ENCODE peak calls at places on chromosomes 11 and 22, in ten cellular contexts. D is suprapubic skin; E is right cardiac atrium; R is AG08395; X is NK-92 treated with Interleukin-12 subunit alpha and Interleukin-12 subunit beta, amount 100 ng/mL, for 24 hours; Y is amygdala; L is kidney; M is globus pallidus; Q is NCI-H748 treated with DMSO at 0.1 percent for 48 hours; N is COR-L47. K is an unnamed sample.

GRCh38 chr22:29093501-29093921 is 20.7 kb downstream of the KREMEN1 start:
- DNase-seq in D (no peak), E (peak), R (peak), X (no peak), Y (no peak), L (peak), M (no peak), Q (no peak), N (no peak), K (peak)

GRCh38 chr11:64870176-64870892 is 8.1 kb downstream of the EHD1 start:
- DNase-seq in D (no peak), E (peak), R (peak), X (no peak), Y (no peak), L (no peak), M (no peak), Q (no peak), N (no peak), K (peak)

GRCh38 chr11:126466288-126467045 is 111.0 kb downstream of the ST3GAL4 start:
- DNase-seq in D (no peak), E (no peak), R (no peak), X (no peak), Y (no peak), L (no peak), M (no peak), Q (no peak), N (no peak), K (no peak)

GRCh38 chr11:85279267-85279666 is 347.9 kb downstream of the DLG2 start:
- DNase-seq in D (no peak), E (no peak), R (no peak), X (no peak), Y (no peak), L (no peak), M (no peak), Q (no peak), N (no peak), K (no peak)

GRCh38 chr11:89521294-89521693 is 30.1 kb upstream of the NOX4 start:
- DNase-seq in D (no peak), E (no peak), R (no peak), X (no peak), Y (no peak), L (no peak), M (no peak), Q (no peak), N (no peak), K (peak)

GRCh38 chr22:30877662-30878515 is 90.7 kb downstream of the MORC2 start:
- DNase-seq in D (no peak), E (no peak), R (no peak), X (no peak), Y (no peak), L (peak), M (peak), Q (no peak), N (no peak), K (no peak)

GRCh38 chr11:96242191-96242845 is 100.7 kb downstream of the MAML2 start:
- DNase-seq in D (no peak), E (no peak), R (no peak), X (no peak), Y (no peak), L (no peak), M (no peak), Q (no peak), N (no peak), K (peak)

GRCh38 chr11:35035894-35036408 is 103.0 kb upstream of the CD44 start:
- DNase-seq in D (no peak), E (no peak), R (peak), X (no peak), Y (no peak), L (no peak), M (no peak), Q (no peak), N (no peak), K (peak)

GRCh38 chr22:27224485-27225364 is 567.3 kb downstream of the MIAT start:
- DNase-seq in D (no peak), E (peak), R (peak), X (no peak), Y (no peak), L (no peak), M (no peak), Q (no peak), N (no peak), K (no peak)

GRCh38 chr11:70501026-70501901 is 102.9 kb downstream of the CTTN start:
- DNase-seq in D (no peak), E (peak), R (no peak), X (no peak), Y (peak), L (peak), M (peak), Q (no peak), N (peak), K (no peak)

GRCh38 chr22:46536559-46537220 is 730 bp downstream of the CELSR1 start:
- DNase-seq in D (no peak), E (no peak), R (no peak), X (no peak), Y (no peak), L (no peak), M (no peak), Q (no peak), N (no peak), K (no peak)

GRCh38 chr11:1574256-1575242 is 2.5 kb upstream of the DUSP8 start:
- DNase-seq in D (no peak), E (peak), R (peak), X (no peak), Y (peak), L (peak), M (peak), Q (peak), N (peak), K (peak)

GRCh38 chr22:32132126-32132525 is 27.0 kb downstream of the C22orf42 start:
- DNase-seq in D (no peak), E (no peak), R (no peak), X (no peak), Y (no peak), L (no peak), M (no peak), Q (no peak), N (no peak), K (no peak)

GRCh38 chr11:36122715-36123114 is 166.5 kb downstream of the COMMD9 start:
- DNase-seq in D (no peak), E (no peak), R (no peak), X (no peak), Y (no peak), L (no peak), M (no peak), Q (no peak), N (no peak), K (no peak)

GRCh38 chr11:80758787-80759186 is 1318.0 kb upstream of the TENM4 start:
- DNase-seq in D (no peak), E (no peak), R (no peak), X (no peak), Y (no peak), L (no peak), M (no peak), Q (no peak), N (no peak), K (no peak)

GRCh38 chr11:73889019-73889418 is 12.2 kb downstream of the PAAF1 start:
- DNase-seq in D (no peak), E (no peak), R (no peak), X (no peak), Y (no peak), L (no peak), M (no peak), Q (no peak), N (no peak), K (peak)

GRCh38 chr11:72762641-72763304 is 10.6 kb upstream of the ARAP1 start:
- DNase-seq in D (no peak), E (no peak), R (no peak), X (no peak), Y (no peak), L (no peak), M (no peak), Q (no peak), N (no peak), K (no peak)

GRCh38 chr11:46826310-46827044 is 19.6 kb downstream of the CKAP5 start:
- DNase-seq in D (peak), E (peak), R (peak), X (no peak), Y (peak), L (peak), M (peak), Q (peak), N (peak), K (peak)

GRCh38 chr22:46454910-46455269 is 82.5 kb downstream of the CELSR1 start:
- DNase-seq in D (no peak), E (no peak), R (no peak), X (no peak), Y (no peak), L (no peak), M (no peak), Q (no peak), N (no peak), K (peak)

GRCh38 chr11:104570088-104570701 is 328.1 kb downstream of the CASP12 start:
- DNase-seq in D (no peak), E (no peak), R (no peak), X (no peak), Y (no peak), L (no peak), M (no peak), Q (no peak), N (no peak), K (peak)

GRCh38 chr22:31279327-31279669 is 13.0 kb downstream of the PIK3IP1 start:
- DNase-seq in D (peak), E (no peak), R (no peak), X (no peak), Y (no peak), L (no peak), M (no peak), Q (no peak), N (no peak), K (no peak)

GRCh38 chr11:120869097-120869496 is 154.8 kb upstream of the TBCEL start:
- DNase-seq in D (no peak), E (no peak), R (no peak), X (no peak), Y (no peak), L (no peak), M (no peak), Q (no peak), N (no peak), K (no peak)

GRCh38 chr22:48702573-48703264 is 1125.0 kb downstream of the BRD1 start:
- DNase-seq in D (no peak), E (peak), R (no peak), X (no peak), Y (peak), L (peak), M (peak), Q (no peak), N (no peak), K (no peak)

GRCh38 chr11:118078972-118079411 is 2.1 kb downstream of the TMPRSS4 start:
- DNase-seq in D (no peak), E (no peak), R (no peak), X (no peak), Y (no peak), L (peak), M (no peak), Q (no peak), N (no peak), K (no peak)

GRCh38 chr11:116467809-116468208 is 305.0 kb downstream of the BUD13 start:
- DNase-seq in D (no peak), E (no peak), R (no peak), X (no peak), Y (no peak), L (no peak), M (no peak), Q (no peak), N (no peak), K (peak)

K was measured in fibroblast of lung.